ENCODE peak calls at places on chromosomes 16 and 17, in five cellular contexts. S is H1, M is GM12878, O is K562, L is HepG2. Z is an unnamed sample.

GRCh38 chr16:76386784-76387183 is 109.6 kb downstream of the CNTNAP4 start:
- DNase-seq in S (no peak), M (no peak), O (no peak), L (no peak), Z (no peak)

GRCh38 chr17:39573447-39574298 is 34.0 kb downstream of the NEUROD2 start:
- DNase-seq in S (peak), M (no peak), O (peak), L (peak), Z (peak)

GRCh38 chr17:68821860-68822693 is 133.1 kb downstream of the ABCA8 start:
- DNase-seq in S (no peak), M (no peak), O (no peak), L (peak), Z (no peak)

GRCh38 chr16:67504190-67505021 is 21.1 kb upstream of the AGRP start:
- DNase-seq in S (no peak), M (no peak), O (peak), L (peak), Z (no peak)

GRCh38 chr16:28205117-28205899 is 6.5 kb downstream of the XPO6 start:
- DNase-seq in S (no peak), M (no peak), O (no peak), L (no peak), Z (no peak)

GRCh38 chr17:73342057-73342522 is 30.3 kb upstream of the CDC42EP4 start:
- DNase-seq in S (peak), M (peak), O (no peak), L (no peak), Z (peak)

GRCh38 chr17:29138184-29138955 is 41.8 kb downstream of the MYO18A start:
- DNase-seq in S (no peak), M (no peak), O (no peak), L (no peak), Z (no peak)

GRCh38 chr17:27609606-27610303 is 21.2 kb upstream of the LGALS9 start:
- DNase-seq in S (no peak), M (no peak), O (no peak), L (peak), Z (peak)

GRCh38 chr16:2692251-2692947 is 10.1 kb downstream of the KCTD5 start:
- DNase-seq in S (no peak), M (no peak), O (no peak), L (no peak), Z (peak)

GRCh38 chr16:2692948-2693651 is 10.8 kb downstream of the KCTD5 start:
- DNase-seq in S (no peak), M (no peak), O (no peak), L (no peak), Z (peak)

GRCh38 chr16:2690852-2691251 is 8.5 kb downstream of the KCTD5 start:
- DNase-seq in S (no peak), M (no peak), O (no peak), L (no peak), Z (no peak)

GRCh38 chr16:2689968-2690830 is 7.9 kb downstream of the KCTD5 start:
- DNase-seq in S (no peak), M (no peak), O (no peak), L (no peak), Z (no peak)

DNA sequence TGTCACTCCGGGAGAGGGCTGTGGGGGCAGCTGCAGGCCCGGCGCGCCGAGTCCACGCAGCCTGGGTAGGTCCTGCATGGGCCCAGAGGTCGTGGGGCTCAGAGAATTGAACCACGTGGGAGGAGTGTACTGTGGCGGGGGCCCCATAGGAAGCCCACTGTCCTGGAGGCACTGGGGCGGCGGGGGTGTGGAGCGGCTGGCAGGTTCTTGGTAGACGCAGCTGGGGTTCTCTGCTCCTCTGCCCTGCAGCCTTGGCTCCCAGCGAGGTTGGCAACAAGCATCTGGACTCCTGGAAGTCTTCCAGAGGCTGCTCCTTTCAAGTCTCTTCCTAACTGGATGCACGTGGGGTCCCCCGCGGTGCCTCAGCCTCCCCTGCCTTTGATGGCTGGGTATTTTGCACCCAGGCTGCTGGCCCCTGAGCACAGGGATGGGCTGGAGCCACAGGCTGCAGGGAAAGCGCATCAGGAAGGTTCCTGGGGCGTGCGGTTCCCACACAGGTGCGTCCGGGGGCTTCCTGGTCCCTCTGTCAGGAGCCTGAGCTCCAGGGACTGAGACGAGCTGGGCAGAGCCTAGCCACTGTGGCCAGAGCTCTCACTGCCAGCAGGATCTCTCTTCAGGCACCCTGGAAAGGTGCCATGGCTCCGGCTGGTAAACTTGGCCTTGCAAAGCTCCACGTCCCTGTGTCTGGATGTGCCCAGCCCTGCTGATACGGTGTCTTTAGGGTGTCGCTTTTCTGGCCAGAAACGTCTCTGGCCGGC is 9.3 kb downstream of the KCTD5 start:
- DNase-seq in S (no peak), M (no peak), O (no peak), L (no peak), Z (no peak)
- TF ChIP-seq CREB1 in S (no peak), M (no peak), O (no peak), L (no peak), Z (no peak)

DNA sequence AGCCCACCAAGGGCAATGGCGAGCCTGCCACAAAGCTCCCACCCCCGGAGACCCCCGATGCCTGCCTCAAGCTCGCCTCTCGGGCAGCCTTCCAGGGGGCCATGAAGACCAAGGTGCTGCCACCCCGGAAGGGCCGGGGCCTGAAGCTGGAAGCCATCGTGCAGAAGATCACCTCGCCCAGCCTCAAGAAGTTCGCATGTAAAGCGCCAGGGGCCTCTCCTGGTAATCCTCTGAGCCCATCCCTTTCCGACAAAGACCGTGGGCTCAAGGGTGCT is 40.1 kb downstream of the SREBF1 start:
- DNase-seq in S (no peak), M (no peak), O (no peak), L (no peak), Z (no peak)
- H3K4me2 ChIP-seq in S (no peak), M (no peak), O (no peak), L (no peak), Z (no peak)

DNA sequence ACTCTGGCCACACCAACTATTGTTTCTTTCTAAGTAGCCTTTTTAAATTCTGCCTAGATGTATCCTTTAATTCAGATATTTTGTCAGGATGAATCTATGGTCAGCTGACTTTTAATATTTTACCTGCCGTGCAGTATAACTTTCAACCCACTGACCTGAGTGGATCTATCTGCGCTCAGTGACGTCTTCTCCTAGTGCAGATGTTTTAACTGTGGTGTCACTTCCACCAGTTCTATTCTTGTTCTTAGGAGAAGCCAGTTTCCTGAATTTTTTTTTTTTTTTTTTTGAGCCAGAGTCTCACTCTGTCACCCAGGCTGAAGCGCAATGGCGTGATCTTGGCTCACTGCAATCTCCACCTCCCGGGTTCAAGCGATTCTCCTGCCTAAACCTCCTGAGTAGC is 5.0 kb upstream of the TM4SF5 start:
- DNase-seq in S (no peak), M (no peak), O (no peak), L (no peak), Z (no peak)
- TF ChIP-seq POLR2AphosphoS5 in S (no peak), M (no peak), O (no peak), L (no peak), Z (no peak)

GRCh38 chr17:13036776-13037175 is 18.9 kb upstream of the ELAC2 start:
- DNase-seq in S (no peak), M (no peak), O (no peak), L (no peak), Z (no peak)

GRCh38 chr17:13029340-13029739 is 11.5 kb upstream of the ELAC2 start:
- DNase-seq in S (no peak), M (no peak), O (no peak), L (no peak), Z (no peak)

GRCh38 chr17:13030459-13031305 is 12.9 kb upstream of the ELAC2 start:
- DNase-seq in S (peak), M (no peak), O (peak), L (peak), Z (peak)

GRCh38 chr17:13027246-13027645 is 9.4 kb upstream of the ELAC2 start:
- DNase-seq in S (no peak), M (no peak), O (no peak), L (no peak), Z (no peak)

GRCh38 chr17:13031718-13032350 is 14.0 kb upstream of the ELAC2 start:
- DNase-seq in S (peak), M (no peak), O (peak), L (peak), Z (peak)
- TF ChIP-seq CREB1 in S (no peak), M (no peak), O (no peak), L (no peak), Z (no peak)

GRCh38 chr17:74427763-74428153 is 4.1 kb upstream of the GPRC5C start:
- DNase-seq in S (no peak), M (no peak), O (no peak), L (no peak), Z (no peak)

GRCh38 chr17:74430706-74431567 is 951 bp upstream of the GPRC5C start:
- DNase-seq in S (peak), M (peak), O (peak), L (peak), Z (peak)

GRCh38 chr17:74430385-74430705 is 1.5 kb upstream of the GPRC5C start:
- DNase-seq in S (no peak), M (no peak), O (no peak), L (no peak), Z (no peak)

GRCh38 chr17:74431568-74432483 is at the start of gene GPRC5C:
- DNase-seq in S (peak), M (no peak), O (peak), L (peak), Z (peak)

DNA sequence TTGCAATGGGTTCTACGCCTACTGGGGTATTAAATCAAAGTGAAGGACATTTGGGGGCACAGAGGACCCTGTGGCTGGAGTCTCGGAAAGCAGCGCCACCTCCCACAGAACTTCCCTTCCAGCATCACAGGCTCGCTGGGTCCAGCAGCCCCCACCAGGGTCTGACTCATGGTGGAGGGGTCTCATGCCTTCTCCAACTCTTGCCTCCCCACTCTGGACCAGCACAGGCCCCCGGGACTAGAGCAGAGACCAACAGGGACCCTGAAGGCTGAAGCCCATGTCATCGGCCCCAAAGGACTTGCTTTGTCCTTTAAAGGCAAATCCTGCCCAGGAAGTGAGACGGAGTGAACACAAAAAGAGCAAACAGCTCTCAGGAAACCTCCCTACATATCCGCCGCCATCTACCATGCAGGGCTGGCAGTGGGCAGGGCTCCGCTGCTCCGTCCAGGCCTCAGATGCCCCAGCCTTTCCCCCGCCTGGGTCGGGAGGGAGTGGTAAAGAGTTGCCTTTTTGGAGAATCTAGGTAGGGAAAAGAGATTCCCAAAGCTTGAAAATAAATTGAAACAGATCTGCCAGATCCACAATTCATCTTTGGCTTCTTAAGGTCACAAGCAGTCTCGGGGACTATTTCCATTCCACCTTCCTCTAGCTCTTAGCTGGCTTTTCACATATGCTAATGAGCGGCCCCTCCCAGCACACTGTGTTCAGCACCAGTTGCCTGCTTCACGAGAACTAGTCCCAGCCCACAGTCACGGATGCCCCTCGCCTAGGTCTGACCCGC is 2.1 kb upstream of the GPRC5C start:
- DNase-seq in S (no peak), M (no peak), O (no peak), L (peak), Z (peak)
- H3K4me2 ChIP-seq in S (peak), M (no peak), O (peak), L (peak), Z (peak)

DNA sequence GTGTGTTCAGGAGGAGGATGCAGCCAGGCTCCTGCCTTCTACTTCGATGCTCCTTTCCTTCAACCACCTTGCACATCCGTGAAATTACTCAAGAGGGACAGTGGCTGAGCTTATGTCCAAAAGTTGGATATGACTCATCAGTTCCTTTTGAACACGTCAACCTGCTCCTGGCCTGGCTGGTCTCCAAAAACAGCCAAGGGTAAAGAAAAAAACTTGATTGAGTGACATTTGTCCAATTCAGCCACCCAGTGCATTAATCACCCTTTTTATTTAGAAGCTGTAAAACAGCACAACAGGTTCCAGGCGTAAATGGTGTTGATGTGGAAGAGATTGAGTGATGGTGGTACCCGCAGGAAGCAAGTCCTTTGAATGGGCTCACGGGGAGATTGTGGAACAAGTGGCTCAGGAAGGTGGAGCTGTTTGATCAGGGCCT is 173.5 kb upstream of the CACNG5 start:
- DNase-seq in S (no peak), M (no peak), O (peak), L (no peak), Z (no peak)
- TF ChIP-seq POLR2AphosphoS5 in S (no peak), M (no peak), O (no peak), L (no peak), Z (no peak)

Z was measured in GM23338.